ENCODE peak calls at places on chromosomes 7 and 10, in five cellular contexts. F is Kasumi-1, V is cerebellar cortex, D is retina, C is NCI-H1930. Q is an unnamed sample.

GRCh38 chr10:92031580-92031979 is 108.0 kb downstream of the BTAF1 start:
- DNase-seq in V (no peak), F (no peak), D (no peak), C (no peak), Q (no peak)

GRCh38 chr7:81669476-81670105 is 100.3 kb downstream of the HGF start:
- DNase-seq in V (no peak), C (peak), D (no peak), F (no peak), Q (no peak)

GRCh38 chr7:129864042-129864441 is 88.7 kb downstream of the UBE2H start:
- DNase-seq in V (peak), F (no peak), C (no peak), D (no peak), Q (no peak)

GRCh38 chr7:64558323-64558705 is 4.6 kb downstream of the ZNF680 start:
- DNase-seq in F (no peak), V (no peak), C (no peak), D (no peak), Q (no peak)

GRCh38 chr7:27362026-27362425 is 119.4 kb downstream of the EVX1 start:
- DNase-seq in V (no peak), D (no peak), F (no peak), C (no peak), Q (no peak)

GRCh38 chr7:102300643-102301211 is 14.1 kb downstream of the SH2B2 start:
- DNase-seq in F (no peak), D (peak), V (no peak), C (no peak), Q (no peak)

GRCh38 chr10:7483848-7484247 is 73.0 kb upstream of the SFMBT2 start:
- DNase-seq in D (no peak), F (no peak), C (no peak), V (no peak), Q (no peak)

GRCh38 chr7:128303624-128304023 is 40.1 kb downstream of the RBM28 start:
- DNase-seq in V (no peak), C (no peak), F (no peak), D (no peak), Q (no peak)

GRCh38 chr10:75111906-75112703 is 649 bp downstream of the SAMD8 start:
- DNase-seq in F (peak), D (peak), C (no peak), V (peak), Q (no peak)

GRCh38 chr10:45464958-45465567 is 91.0 kb downstream of the ALOX5 start:
- DNase-seq in V (peak), F (peak), C (no peak), D (peak), Q (no peak)

GRCh38 chr7:71131753-71132520 is at the start of gene GALNT17:
- DNase-seq in C (peak), D (peak), F (no peak), V (no peak), Q (no peak)

GRCh38 chr10:89207801-89208551 is 859 bp upstream of the CH25H start:
- DNase-seq in F (no peak), V (no peak), C (no peak), D (peak), Q (peak)

GRCh38 chr7:150329331-150330106 is 6.2 kb upstream of the ACTR3C start:
- DNase-seq in V (no peak), C (no peak), F (no peak), D (no peak), Q (no peak)

GRCh38 chr7:55280031-55280454 is 85.1 kb upstream of the LANCL2 start:
- DNase-seq in V (peak), F (peak), D (peak), C (peak), Q (peak)

GRCh38 chr7:95723583-95724180 is 48.7 kb upstream of the DYNC1I1 start:
- DNase-seq in F (peak), V (peak), C (peak), D (peak), Q (no peak)

GRCh38 chr10:48252354-48252650 is 22.2 kb downstream of the FRMPD2 start:
- DNase-seq in F (no peak), D (no peak), V (no peak), C (no peak), Q (no peak)

GRCh38 chr10:77463967-77464745 is 173.5 kb downstream of the KCNMA1 start:
- DNase-seq in F (no peak), C (no peak), D (no peak), V (no peak), Q (no peak)

GRCh38 chr7:75869776-75870379 is 9.0 kb upstream of the RHBDD2 start:
- DNase-seq in C (no peak), F (no peak), D (no peak), V (no peak), Q (no peak)

GRCh38 chr10:25492040-25492439 is 317.2 kb downstream of the GPR158 start:
- DNase-seq in F (no peak), D (no peak), C (no peak), V (no peak), Q (no peak)

GRCh38 chr7:7114575-7115291 is 67.6 kb upstream of the C1GALT1 start:
- DNase-seq in V (no peak), C (peak), D (no peak), F (no peak), Q (no peak)

GRCh38 chr10:119209050-119209735 is 1.8 kb downstream of the GRK5 start:
- DNase-seq in V (peak), F (peak), D (peak), C (peak), Q (no peak)

GRCh38 chr7:106045592-106045991 is 66.5 kb downstream of the SYPL1 start:
- DNase-seq in V (no peak), C (no peak), F (no peak), D (no peak), Q (no peak)

GRCh38 chr10:29951441-29951931 is 107.9 kb downstream of the JCAD start:
- DNase-seq in D (no peak), V (no peak), C (no peak), F (no peak), Q (no peak)

GRCh38 chr10:103504181-103504783 is 10.8 kb downstream of the NEURL1 start:
- DNase-seq in C (no peak), D (no peak), F (no peak), V (no peak), Q (no peak)

GRCh38 chr7:43645699-43646226 is 62.9 kb downstream of the STK17A start:
- DNase-seq in C (no peak), V (no peak), F (no peak), D (no peak), Q (no peak)

GRCh38 chr7:1395211-1396070 is 63.8 kb downstream of the MICALL2 start:
- DNase-seq in C (no peak), D (no peak), F (no peak), V (no peak), Q (no peak)

GRCh38 chr7:115340828-115341227 is 418.9 kb downstream of the MDFIC start:
- DNase-seq in C (no peak), F (no peak), D (no peak), V (no peak), Q (no peak)

GRCh38 chr10:129973674-129974059 is 9.6 kb upstream of the EBF3 start:
- DNase-seq in F (no peak), C (no peak), D (no peak), V (no peak), Q (no peak)

GRCh38 chr7:27220440-27220955 is 20.6 kb upstream of the HOXA13 start:
- DNase-seq in C (no peak), V (no peak), F (no peak), D (peak), Q (no peak)

GRCh38 chr10:78416031-78416800 is 382.6 kb downstream of the RPS24 start:
- DNase-seq in V (no peak), F (peak), C (no peak), D (no peak), Q (no peak)

GRCh38 chr7:54541941-54542618 is at the start of gene VSTM2A:
- DNase-seq in F (no peak), V (peak), D (peak), C (peak), Q (no peak)

GRCh38 chr10:94366382-94366781 is 3.6 kb upstream of the NOC3L start:
- DNase-seq in F (no peak), C (no peak), V (no peak), D (no peak), Q (no peak)

GRCh38 chr10:112875474-112876267 is 74.4 kb upstream of the TCF7L2 start:
- DNase-seq in D (no peak), C (no peak), F (no peak), V (no peak), Q (no peak)

GRCh38 chr10:24722676-24723385 is 856 bp downstream of the ARHGAP21 start:
- DNase-seq in C (peak), D (peak), V (no peak), F (peak), Q (peak)

GRCh38 chr7:34486371-34486770 is 171.6 kb upstream of the NPSR1 start:
- DNase-seq in V (peak), F (no peak), D (no peak), C (no peak), Q (no peak)

GRCh38 chr10:129495697-129496096 is 28.7 kb downstream of the MGMT start:
- DNase-seq in D (peak), F (no peak), V (no peak), C (no peak), Q (no peak)

GRCh38 chr10:102229810-102230263 is 3.7 kb downstream of the ELOVL3 start:
- DNase-seq in D (peak), F (peak), V (peak), C (peak), Q (peak)

GRCh38 chr10:101525848-101526247 is 62.2 kb downstream of the POLL start:
- DNase-seq in V (peak), D (no peak), F (no peak), C (no peak), Q (no peak)

GRCh38 chr7:27160546-27161213 is 4.2 kb upstream of the HOXA7 start:
- DNase-seq in D (peak), V (peak), C (peak), F (peak), Q (peak)

Q was measured in substantia nigra.